ENCODE peak calls at places on chromosome 12, in eight cellular contexts. I is upper lobe of right lung, C is psoas muscle, K is IMR-90, P is spleen, J is lower lobe of right lung, D is upper lobe of left lung, N is neural progenitor cell. E is an unnamed sample.

GRCh38 chr12:97713972-97714588 is 251.5 kb downstream of the RMST start:
- DNase-seq in I (no peak), C (no peak), K (no peak), P (no peak), J (no peak), D (no peak), N (no peak), E (no peak)

GRCh38 chr12:52523825-52524224 is 3.6 kb upstream of the KRT5 start:
- DNase-seq in I (no peak), C (no peak), K (no peak), P (no peak), J (no peak), D (no peak), N (no peak), E (peak)

GRCh38 chr12:124770725-124771124 is 92.9 kb downstream of the SCARB1 start:
- DNase-seq in I (no peak), C (no peak), K (no peak), P (no peak), J (no peak), D (no peak), N (no peak), E (no peak)

GRCh38 chr12:41365653-41366131 is 177.6 kb downstream of the PDZRN4 start:
- DNase-seq in I (no peak), C (no peak), K (no peak), P (no peak), J (no peak), D (no peak), N (peak), E (no peak)

GRCh38 chr12:31326689-31327659 is 1.0 kb upstream of the SINHCAF start:
- DNase-seq in I (no peak), C (no peak), K (no peak), P (no peak), J (no peak), D (no peak), N (peak), E (no peak)

GRCh38 chr12:31386364-31386777 is 60.4 kb upstream of the SINHCAF start:
- DNase-seq in I (no peak), C (no peak), K (no peak), P (no peak), J (no peak), D (no peak), N (peak), E (no peak)

GRCh38 chr12:124700810-124701594 is 133.6 kb upstream of the NCOR2 start:
- DNase-seq in I (peak), C (peak), K (peak), P (no peak), J (peak), D (no peak), N (peak), E (peak)

GRCh38 chr12:106994579-106995220 is 7.8 kb upstream of the MTERF2 start:
- DNase-seq in I (no peak), C (no peak), K (peak), P (no peak), J (no peak), D (no peak), N (no peak), E (no peak)

GRCh38 chr12:39807043-39807442 is 187.4 kb upstream of the ABCD2 start:
- DNase-seq in I (no peak), C (no peak), K (no peak), P (no peak), J (no peak), D (no peak), N (peak), E (no peak)

GRCh38 chr12:3004655-3005565 is 45.7 kb downstream of the TEAD4 start:
- DNase-seq in I (no peak), C (no peak), K (no peak), P (no peak), J (no peak), D (no peak), N (no peak), E (peak)

GRCh38 chr12:65205886-65206285 is 36.5 kb downstream of the LEMD3 start:
- DNase-seq in I (no peak), C (no peak), K (no peak), P (no peak), J (no peak), D (no peak), N (no peak), E (no peak)

GRCh38 chr12:52215587-52216031 is 17.4 kb upstream of the KRT7 start:
- DNase-seq in I (peak), C (no peak), K (peak), P (peak), J (peak), D (no peak), N (no peak), E (peak)

GRCh38 chr12:55974308-55974724 is 438 bp downstream of the RAB5B start:
- DNase-seq in I (peak), C (no peak), K (peak), P (no peak), J (peak), D (no peak), N (no peak), E (peak)

GRCh38 chr12:121673013-121673441 is 3.6 kb upstream of the MORN3 start:
- DNase-seq in I (no peak), C (peak), K (no peak), P (no peak), J (no peak), D (no peak), N (no peak), E (peak)

GRCh38 chr12:93197067-93197593 is 180.6 kb upstream of the NUDT4 start:
- DNase-seq in I (no peak), C (no peak), K (peak), P (no peak), J (no peak), D (no peak), N (no peak), E (no peak)

GRCh38 chr12:107130830-107131760 is 37.7 kb upstream of the CRY1 start:
- DNase-seq in I (no peak), C (no peak), K (no peak), P (no peak), J (no peak), D (no peak), N (no peak), E (no peak)

GRCh38 chr12:117807946-117808345 is 160.8 kb downstream of the KSR2 start:
- DNase-seq in I (no peak), C (no peak), K (no peak), P (no peak), J (no peak), D (no peak), N (no peak), E (no peak)

GRCh38 chr12:105214141-105214540 is 21.8 kb downstream of the APPL2 start:
- DNase-seq in I (no peak), C (no peak), K (peak), P (no peak), J (no peak), D (no peak), N (no peak), E (no peak)

GRCh38 chr12:96134200-96134599 is 60.0 kb upstream of the ELK3 start:
- DNase-seq in I (no peak), C (no peak), K (no peak), P (no peak), J (no peak), D (no peak), N (no peak), E (no peak)

GRCh38 chr12:77122661-77123060 is 57.3 kb upstream of the E2F7 start:
- DNase-seq in I (no peak), C (no peak), K (peak), P (no peak), J (no peak), D (no peak), N (no peak), E (no peak)

GRCh38 chr12:69508091-69508490 is 37.9 kb downstream of the FRS2 start:
- DNase-seq in I (no peak), C (no peak), K (no peak), P (no peak), J (no peak), D (no peak), N (no peak), E (no peak)

GRCh38 chr12:103529306-103529705 is 33.5 kb upstream of the C12orf42 start:
- DNase-seq in I (no peak), C (no peak), K (no peak), P (no peak), J (no peak), D (no peak), N (no peak), E (no peak)

GRCh38 chr12:123141615-123142517 is 9.0 kb downstream of the PITPNM2 start:
- DNase-seq in I (no peak), C (peak), K (peak), P (no peak), J (no peak), D (no peak), N (peak), E (peak)

DNA sequence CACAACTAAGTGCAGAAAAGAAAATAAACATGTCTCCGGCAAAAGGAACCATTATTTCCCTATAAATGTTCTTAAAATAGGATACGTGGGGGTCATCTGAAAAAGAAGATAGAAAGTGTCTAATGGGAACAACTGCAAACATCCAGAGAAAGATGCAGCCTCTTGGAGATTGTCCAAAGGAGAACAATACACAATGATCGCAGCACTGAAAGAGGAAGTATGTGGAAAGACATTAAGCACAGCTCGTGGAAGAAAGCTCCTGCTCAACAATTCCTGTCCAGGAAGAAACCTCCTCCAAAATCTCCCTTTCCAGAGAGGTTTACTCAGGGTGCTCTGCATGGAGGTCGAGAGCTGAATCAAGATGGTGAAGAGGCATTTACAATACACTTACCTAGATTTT is 2.5 kb upstream of the LALBA start:
- DNase-seq in I (no peak), C (no peak), K (no peak), P (no peak), J (no peak), D (no peak), N (no peak), E (no peak)
- H3K27ac ChIP-seq in I (no peak), C (no peak), K (no peak), P (no peak), J (no peak), D (no peak), N (no peak), E (no peak)

GRCh38 chr12:63764481-63764880 is 15.2 kb upstream of the RXYLT1 start:
- DNase-seq in I (no peak), C (no peak), K (no peak), P (no peak), J (no peak), D (no peak), N (peak), E (no peak)

GRCh38 chr12:63770375-63770774 is 9.3 kb upstream of the RXYLT1 start:
- DNase-seq in I (no peak), C (no peak), K (no peak), P (no peak), J (no peak), D (no peak), N (no peak), E (no peak)

GRCh38 chr12:63766498-63766897 is 13.2 kb upstream of the RXYLT1 start:
- DNase-seq in I (no peak), C (no peak), K (no peak), P (no peak), J (no peak), D (no peak), N (no peak), E (no peak)
- TF ChIP-seq CTCF in I (no peak), C (no peak), K (peak), P (no peak), J (no peak), D (no peak), N (peak), E (no peak)

GRCh38 chr12:112806721-112807120 is 15.2 kb downstream of the RPH3A start:
- DNase-seq in I (no peak), C (no peak), K (no peak), P (no peak), J (no peak), D (no peak), N (no peak), E (no peak)

GRCh38 chr12:112810235-112810917 is 18.8 kb downstream of the RPH3A start:
- DNase-seq in I (no peak), C (no peak), K (no peak), P (no peak), J (no peak), D (no peak), N (no peak), E (no peak)

GRCh38 chr12:112807452-112807851 is 15.9 kb downstream of the RPH3A start:
- DNase-seq in I (no peak), C (no peak), K (no peak), P (no peak), J (no peak), D (no peak), N (no peak), E (no peak)

GRCh38 chr12:112808176-112808575 is 16.6 kb downstream of the RPH3A start:
- DNase-seq in I (no peak), C (no peak), K (no peak), P (no peak), J (no peak), D (peak), N (no peak), E (no peak)

GRCh38 chr12:112809684-112810083 is 18.1 kb downstream of the RPH3A start:
- DNase-seq in I (no peak), C (no peak), K (no peak), P (no peak), J (no peak), D (no peak), N (no peak), E (no peak)
- H3K27ac ChIP-seq in I (no peak), C (no peak), K (no peak), P (no peak), J (no peak), D (no peak), N (no peak), E (no peak)

GRCh38 chr12:50734409-50735263 is 29.3 kb upstream of the ATF1 start:
- DNase-seq in I (no peak), C (no peak), K (peak), P (no peak), J (no peak), D (no peak), N (peak), E (peak)
- TF ChIP-seq CTCF in I (peak), C (peak), K (peak), P (peak), J (peak), D (peak), N (peak), E (peak)

GRCh38 chr12:28383368-28383767 is 193.1 kb downstream of the CCDC91 start:
- DNase-seq in I (no peak), C (no peak), K (no peak), P (no peak), J (no peak), D (no peak), N (no peak), E (no peak)

GRCh38 chr12:28374556-28374955 is 184.3 kb downstream of the CCDC91 start:
- DNase-seq in I (no peak), C (no peak), K (peak), P (no peak), J (no peak), D (no peak), N (no peak), E (no peak)

GRCh38 chr12:28378749-28379148 is 188.5 kb downstream of the CCDC91 start:
- DNase-seq in I (no peak), C (no peak), K (peak), P (no peak), J (no peak), D (no peak), N (no peak), E (no peak)
- H3K27ac ChIP-seq in I (no peak), C (no peak), K (no peak), P (no peak), J (no peak), D (no peak), N (no peak), E (no peak)

DNA sequence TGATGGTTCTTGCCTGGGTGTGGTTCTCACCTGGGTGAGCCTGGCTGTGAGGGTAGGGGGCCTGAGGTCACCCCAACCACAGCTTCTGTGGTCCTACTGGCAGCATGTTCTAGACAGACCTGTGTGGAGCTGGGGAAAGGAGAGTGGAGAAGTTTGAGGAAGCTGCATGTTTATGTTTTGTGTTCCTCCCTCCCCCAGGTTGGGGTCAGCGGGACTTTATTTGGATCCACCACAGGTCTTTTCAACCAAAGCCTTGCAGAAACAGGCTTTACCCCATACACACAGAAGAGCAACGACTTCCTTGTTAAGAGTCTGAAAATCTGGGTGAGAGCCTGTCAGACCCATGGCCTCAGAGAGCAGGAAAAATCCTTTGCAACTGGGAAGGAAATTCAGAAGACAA is 5.6 kb downstream of the CD9 start:
- DNase-seq in I (no peak), C (no peak), K (no peak), P (no peak), J (no peak), D (no peak), N (no peak), E (no peak)
- TF ChIP-seq CTCF in I (no peak), C (no peak), K (no peak), P (no peak), J (no peak), D (no peak), N (no peak), E (no peak)

GRCh38 chr12:62919827-62920226 is 15.1 kb downstream of the PPM1H start:
- DNase-seq in I (no peak), C (no peak), K (peak), P (no peak), J (no peak), D (no peak), N (no peak), E (peak)

GRCh38 chr12:62915130-62915529 is 19.8 kb downstream of the PPM1H start:
- DNase-seq in I (no peak), C (no peak), K (no peak), P (no peak), J (no peak), D (peak), N (no peak), E (no peak)

GRCh38 chr12:62914443-62914909 is 20.5 kb downstream of the PPM1H start:
- DNase-seq in I (no peak), C (no peak), K (no peak), P (no peak), J (no peak), D (no peak), N (no peak), E (no peak)

GRCh38 chr12:62917939-62918338 is 17.0 kb downstream of the PPM1H start:
- DNase-seq in I (no peak), C (no peak), K (peak), P (no peak), J (no peak), D (no peak), N (no peak), E (no peak)

DNA sequence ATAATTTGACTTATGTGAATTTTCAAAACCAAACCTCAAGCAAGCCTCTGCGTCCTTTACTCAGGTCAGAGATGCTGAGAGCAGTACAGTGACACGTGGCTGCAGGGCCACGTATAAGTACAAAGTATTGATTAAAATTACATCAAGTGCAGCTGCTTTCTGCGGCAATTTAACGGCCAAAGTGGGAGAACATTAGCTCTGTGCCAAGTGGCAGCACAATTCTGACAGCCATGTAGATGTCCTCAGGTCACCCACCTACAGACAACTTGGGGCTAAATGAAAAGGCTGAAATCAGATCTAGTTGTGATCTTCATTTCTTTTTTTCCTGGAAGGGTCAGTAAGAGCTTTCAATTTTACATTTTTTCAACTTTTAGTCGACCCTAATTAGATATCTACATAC is 17.9 kb downstream of the PPM1H start:
- DNase-seq in I (no peak), C (no peak), K (no peak), P (no peak), J (no peak), D (no peak), N (no peak), E (no peak)
- H3K27ac ChIP-seq in I (no peak), C (no peak), K (no peak), P (no peak), J (no peak), D (no peak), N (no peak), E (no peak)

GRCh38 chr12:119340604-119341003 is 6.1 kb downstream of the CCDC60 start:
- DNase-seq in I (no peak), C (no peak), K (no peak), P (no peak), J (no peak), D (no peak), N (no peak), E (no peak)
- TF ChIP-seq CTCF in I (no peak), C (no peak), K (no peak), P (no peak), J (no peak), D (no peak), N (no peak), E (no peak)

GRCh38 chr12:50824914-50825313 is 17.8 kb upstream of the TMPRSS12 start:
- DNase-seq in I (no peak), C (no peak), K (no peak), P (no peak), J (no peak), D (no peak), N (no peak), E (no peak)
- H3K27ac ChIP-seq in I (peak), C (peak), K (no peak), P (peak), J (peak), D (peak), N (no peak), E (peak)